ENCODE peak calls at places on chromosome 21, in ten cellular contexts. One of them, this sample, is unnamed.

GRCh38 chr21:24023402-24023801 is 1583.9 kb downstream of the MRPL39 start:
- DNase-seq in ovary: no peak
- DNase-seq in lower leg skin: no peak
- DNase-seq in breast epithelium: no peak
- DNase-seq in esophagus squamous epithelium: no peak
- DNase-seq in A549: no peak
- DNase-seq in uterus: no peak
- DNase-seq in Peyer's patch: no peak
- DNase-seq in heart left ventricle: no peak
- DNase-seq in adrenal gland: no peak
- DNase-seq in this sample: no peak

GRCh38 chr21:38797470-38797869 is 8.3 kb upstream of the ETS2 start:
- DNase-seq in esophagus squamous epithelium: no peak
- DNase-seq in adrenal gland: no peak
- DNase-seq in heart left ventricle: no peak
- DNase-seq in A549: peak
- DNase-seq in Peyer's patch: peak
- DNase-seq in breast epithelium: no peak
- DNase-seq in uterus: no peak
- DNase-seq in ovary: no peak
- DNase-seq in lower leg skin: no peak
- DNase-seq in this sample: no peak

GRCh38 chr21:16573581-16573980 is 843.8 kb downstream of the USP25 start:
- DNase-seq in adrenal gland: no peak
- DNase-seq in ovary: no peak
- DNase-seq in Peyer's patch: no peak
- DNase-seq in esophagus squamous epithelium: no peak
- DNase-seq in uterus: no peak
- DNase-seq in heart left ventricle: no peak
- DNase-seq in A549: no peak
- DNase-seq in lower leg skin: no peak
- DNase-seq in breast epithelium: no peak
- DNase-seq in this sample: no peak

GRCh38 chr21:38263493-38263892 is 6.7 kb downstream of the KCNJ15 start:
- DNase-seq in uterus: no peak
- DNase-seq in esophagus squamous epithelium: no peak
- DNase-seq in ovary: no peak
- DNase-seq in heart left ventricle: no peak
- DNase-seq in adrenal gland: no peak
- DNase-seq in breast epithelium: no peak
- DNase-seq in Peyer's patch: no peak
- DNase-seq in lower leg skin: no peak
- DNase-seq in A549: no peak
- DNase-seq in this sample: no peak

GRCh38 chr21:44424608-44425306 is 30.6 kb upstream of the LRRC3 start:
- DNase-seq in adrenal gland: peak
- DNase-seq in esophagus squamous epithelium: no peak
- DNase-seq in Peyer's patch: peak
- DNase-seq in ovary: no peak
- DNase-seq in A549: no peak
- DNase-seq in lower leg skin: peak
- DNase-seq in uterus: no peak
- DNase-seq in heart left ventricle: no peak
- DNase-seq in breast epithelium: peak
- DNase-seq in this sample: no peak

GRCh38 chr21:36689324-36689723 is 9.6 kb upstream of the SIM2 start:
- DNase-seq in uterus: no peak
- DNase-seq in esophagus squamous epithelium: no peak
- DNase-seq in Peyer's patch: no peak
- DNase-seq in ovary: no peak
- DNase-seq in lower leg skin: no peak
- DNase-seq in A549: no peak
- DNase-seq in adrenal gland: no peak
- DNase-seq in breast epithelium: no peak
- DNase-seq in heart left ventricle: no peak
- DNase-seq in this sample: no peak

GRCh38 chr21:26961704-26962103 is 5.2 kb downstream of the ADAMTS5 start:
- DNase-seq in breast epithelium: no peak
- DNase-seq in heart left ventricle: no peak
- DNase-seq in esophagus squamous epithelium: no peak
- DNase-seq in Peyer's patch: no peak
- DNase-seq in lower leg skin: no peak
- DNase-seq in uterus: peak
- DNase-seq in A549: no peak
- DNase-seq in adrenal gland: no peak
- DNase-seq in ovary: peak
- DNase-seq in this sample: no peak

GRCh38 chr21:36212513-36212780 is 55.8 kb downstream of the DOP1B start:
- DNase-seq in heart left ventricle: no peak
- DNase-seq in breast epithelium: no peak
- DNase-seq in uterus: no peak
- DNase-seq in lower leg skin: no peak
- DNase-seq in A549: no peak
- DNase-seq in adrenal gland: no peak
- DNase-seq in Peyer's patch: no peak
- DNase-seq in esophagus squamous epithelium: no peak
- DNase-seq in ovary: no peak
- DNase-seq in this sample: no peak

GRCh38 chr21:17947546-17947945 is 128.4 kb upstream of the C21orf91 start:
- DNase-seq in lower leg skin: no peak
- DNase-seq in ovary: no peak
- DNase-seq in esophagus squamous epithelium: no peak
- DNase-seq in breast epithelium: no peak
- DNase-seq in uterus: no peak
- DNase-seq in Peyer's patch: no peak
- DNase-seq in adrenal gland: no peak
- DNase-seq in heart left ventricle: no peak
- DNase-seq in A549: no peak
- DNase-seq in this sample: no peak

GRCh38 chr21:31459457-31459856 is 115.4 kb upstream of the TIAM1 start:
- DNase-seq in uterus: no peak
- DNase-seq in A549: peak
- DNase-seq in Peyer's patch: no peak
- DNase-seq in lower leg skin: no peak
- DNase-seq in breast epithelium: no peak
- DNase-seq in heart left ventricle: no peak
- DNase-seq in esophagus squamous epithelium: no peak
- DNase-seq in adrenal gland: no peak
- DNase-seq in ovary: no peak
- DNase-seq in this sample: no peak

GRCh38 chr21:41919666-41920398 is 34.0 kb downstream of the C2CD2 start:
- DNase-seq in adrenal gland: peak
- DNase-seq in heart left ventricle: no peak
- DNase-seq in lower leg skin: no peak
- DNase-seq in Peyer's patch: no peak
- DNase-seq in ovary: no peak
- DNase-seq in A549: no peak
- DNase-seq in breast epithelium: no peak
- DNase-seq in esophagus squamous epithelium: no peak
- DNase-seq in uterus: no peak
- DNase-seq in this sample: no peak
- H3K4me3 ChIP-seq in adrenal gland: no peak
- H3K4me3 ChIP-seq in heart left ventricle: no peak
- H3K4me3 ChIP-seq in lower leg skin: no peak
- H3K4me3 ChIP-seq in Peyer's patch: no peak
- H3K4me3 ChIP-seq in ovary: no peak
- H3K4me3 ChIP-seq in A549: no peak
- H3K4me3 ChIP-seq in breast epithelium: no peak
- H3K4me3 ChIP-seq in esophagus squamous epithelium: no peak
- H3K4me3 ChIP-seq in uterus: no peak
- H3K4me3 ChIP-seq in this sample: no peak

GRCh38 chr21:32494946-32495703 is 82.6 kb downstream of the EVA1C start:
- DNase-seq in breast epithelium: no peak
- DNase-seq in ovary: no peak
- DNase-seq in heart left ventricle: no peak
- DNase-seq in esophagus squamous epithelium: no peak
- DNase-seq in adrenal gland: no peak
- DNase-seq in Peyer's patch: no peak
- DNase-seq in lower leg skin: peak
- DNase-seq in uterus: peak
- DNase-seq in A549: no peak
- DNase-seq in this sample: no peak
- TF ChIP-seq POLR2A in breast epithelium: no peak
- TF ChIP-seq POLR2A in ovary: no peak
- TF ChIP-seq POLR2A in heart left ventricle: no peak
- TF ChIP-seq POLR2A in esophagus squamous epithelium: no peak
- TF ChIP-seq POLR2A in adrenal gland: no peak
- TF ChIP-seq POLR2A in Peyer's patch: no peak
- TF ChIP-seq POLR2A in lower leg skin: no peak
- TF ChIP-seq POLR2A in uterus: no peak
- TF ChIP-seq POLR2A in A549: no peak
- TF ChIP-seq POLR2A in this sample: no peak

GRCh38 chr21:34988625-34989024 is 60.5 kb downstream of the RUNX1 start:
- DNase-seq in lower leg skin: no peak
- DNase-seq in uterus: no peak
- DNase-seq in A549: no peak
- DNase-seq in heart left ventricle: no peak
- DNase-seq in Peyer's patch: no peak
- DNase-seq in breast epithelium: no peak
- DNase-seq in adrenal gland: no peak
- DNase-seq in esophagus squamous epithelium: no peak
- DNase-seq in ovary: no peak
- DNase-seq in this sample: no peak

GRCh38 chr21:34988139-34988538 is 61.0 kb downstream of the RUNX1 start:
- DNase-seq in A549: no peak
- DNase-seq in heart left ventricle: no peak
- DNase-seq in adrenal gland: no peak
- DNase-seq in uterus: no peak
- DNase-seq in lower leg skin: no peak
- DNase-seq in esophagus squamous epithelium: no peak
- DNase-seq in Peyer's patch: no peak
- DNase-seq in breast epithelium: no peak
- DNase-seq in ovary: no peak
- DNase-seq in this sample: no peak

GRCh38 chr21:34989337-34990151 is 59.6 kb downstream of the RUNX1 start:
- DNase-seq in Peyer's patch: no peak
- DNase-seq in lower leg skin: no peak
- DNase-seq in A549: no peak
- DNase-seq in breast epithelium: no peak
- DNase-seq in uterus: no peak
- DNase-seq in ovary: no peak
- DNase-seq in adrenal gland: no peak
- DNase-seq in heart left ventricle: no peak
- DNase-seq in esophagus squamous epithelium: no peak
- DNase-seq in this sample: no peak

GRCh38 chr21:34986561-34987533 is 62.3 kb downstream of the RUNX1 start:
- DNase-seq in heart left ventricle: no peak
- DNase-seq in breast epithelium: no peak
- DNase-seq in A549: no peak
- DNase-seq in esophagus squamous epithelium: no peak
- DNase-seq in uterus: peak
- DNase-seq in Peyer's patch: peak
- DNase-seq in adrenal gland: no peak
- DNase-seq in ovary: no peak
- DNase-seq in lower leg skin: no peak
- DNase-seq in this sample: no peak

DNA sequence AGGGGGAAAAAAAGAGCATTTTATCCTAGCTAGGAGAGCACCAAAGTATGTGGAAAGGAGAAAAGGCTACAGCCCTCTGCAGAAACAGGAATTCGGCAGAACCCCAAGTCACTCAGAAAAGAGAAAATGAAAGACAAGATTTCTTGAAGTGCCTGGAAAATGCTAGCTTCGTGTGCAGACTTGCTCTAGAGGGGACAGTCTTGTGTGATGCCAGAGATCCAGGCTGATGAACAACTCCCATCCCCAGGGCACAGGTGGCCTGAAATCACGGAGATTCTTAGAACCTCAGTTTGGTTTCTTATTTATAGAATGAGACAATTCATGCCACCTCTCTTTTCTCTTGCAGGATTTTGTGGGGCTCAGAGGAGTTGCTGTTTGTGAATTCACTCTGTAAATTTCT is 61.4 kb downstream of the RUNX1 start:
- DNase-seq in lower leg skin: no peak
- DNase-seq in uterus: no peak
- DNase-seq in breast epithelium: no peak
- DNase-seq in A549: no peak
- DNase-seq in ovary: no peak
- DNase-seq in heart left ventricle: no peak
- DNase-seq in Peyer's patch: no peak
- DNase-seq in esophagus squamous epithelium: no peak
- DNase-seq in adrenal gland: no peak
- DNase-seq in this sample: no peak
- H3K4me3 ChIP-seq in lower leg skin: no peak
- H3K4me3 ChIP-seq in uterus: no peak
- H3K4me3 ChIP-seq in breast epithelium: no peak
- H3K4me3 ChIP-seq in A549: no peak
- H3K4me3 ChIP-seq in ovary: no peak
- H3K4me3 ChIP-seq in heart left ventricle: no peak
- H3K4me3 ChIP-seq in Peyer's patch: no peak
- H3K4me3 ChIP-seq in esophagus squamous epithelium: no peak
- H3K4me3 ChIP-seq in adrenal gland: no peak
- H3K4me3 ChIP-seq in this sample: no peak

GRCh38 chr21:25501448-25501847 is 105.8 kb downstream of the MRPL39 start:
- DNase-seq in esophagus squamous epithelium: no peak
- DNase-seq in adrenal gland: no peak
- DNase-seq in breast epithelium: no peak
- DNase-seq in ovary: no peak
- DNase-seq in A549: no peak
- DNase-seq in heart left ventricle: no peak
- DNase-seq in lower leg skin: no peak
- DNase-seq in Peyer's patch: no peak
- DNase-seq in uterus: no peak
- DNase-seq in this sample: no peak
- TF ChIP-seq POLR2A in esophagus squamous epithelium: no peak
- TF ChIP-seq POLR2A in adrenal gland: no peak
- TF ChIP-seq POLR2A in breast epithelium: no peak
- TF ChIP-seq POLR2A in ovary: no peak
- TF ChIP-seq POLR2A in A549: no peak
- TF ChIP-seq POLR2A in heart left ventricle: no peak
- TF ChIP-seq POLR2A in lower leg skin: no peak
- TF ChIP-seq POLR2A in Peyer's patch: no peak
- TF ChIP-seq POLR2A in uterus: no peak
- TF ChIP-seq POLR2A in this sample: no peak

DNA sequence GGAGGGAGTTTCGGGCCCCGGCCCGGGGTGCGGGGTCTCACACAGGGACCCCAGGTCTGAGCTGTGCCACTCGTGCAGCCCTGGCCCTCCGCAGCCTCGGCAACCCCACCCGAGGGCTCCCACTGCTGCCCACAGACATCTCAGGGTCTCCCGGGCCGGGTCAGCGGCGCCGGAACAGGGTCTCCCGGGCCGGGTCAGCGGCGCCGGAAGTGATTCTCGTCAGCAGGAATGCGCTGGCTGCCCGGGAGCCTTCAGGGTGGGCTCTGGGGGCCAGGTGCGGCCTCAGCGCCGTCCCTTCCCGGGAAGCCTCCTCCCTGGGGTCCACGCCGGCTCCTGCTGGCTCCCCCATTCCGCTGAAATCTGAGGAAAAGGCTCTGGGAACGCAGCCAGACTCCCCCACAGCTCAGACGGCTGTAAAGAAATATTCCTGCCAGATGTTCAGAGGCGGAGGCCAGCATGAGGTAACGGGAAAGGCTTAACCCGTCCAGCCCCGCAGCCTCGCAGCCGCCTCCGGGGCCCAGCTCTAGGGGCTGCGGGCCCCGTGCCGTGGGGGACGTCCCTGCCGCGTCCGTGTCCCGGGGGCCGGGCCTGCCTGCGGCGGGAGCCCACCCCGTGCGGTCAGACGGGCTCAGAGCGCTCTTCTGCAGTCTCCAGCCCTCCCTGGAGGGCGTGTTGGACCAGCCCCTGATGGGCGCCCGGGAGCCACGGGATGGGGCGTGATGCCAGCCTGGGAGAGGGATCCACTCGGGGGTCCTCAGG is 8.7 kb upstream of the COL6A1 start:
- DNase-seq in breast epithelium: peak
- DNase-seq in A549: no peak
- DNase-seq in lower leg skin: peak
- DNase-seq in adrenal gland: peak
- DNase-seq in heart left ventricle: peak
- DNase-seq in uterus: peak
- DNase-seq in esophagus squamous epithelium: no peak
- DNase-seq in Peyer's patch: peak
- DNase-seq in ovary: peak
- DNase-seq in this sample: no peak
- H3K4me3 ChIP-seq in breast epithelium: peak
- H3K4me3 ChIP-seq in A549: peak
- H3K4me3 ChIP-seq in lower leg skin: no peak
- H3K4me3 ChIP-seq in adrenal gland: peak
- H3K4me3 ChIP-seq in heart left ventricle: peak
- H3K4me3 ChIP-seq in uterus: peak
- H3K4me3 ChIP-seq in esophagus squamous epithelium: peak
- H3K4me3 ChIP-seq in Peyer's patch: peak
- H3K4me3 ChIP-seq in ovary: peak
- H3K4me3 ChIP-seq in this sample: peak

This sample was measured in esophagus muscularis mucosa.